ENCODE peak calls at places on chromosomes 2 and 18, in eight cellular contexts. Q is tibial artery; A is T-helper 1 cell; P is T follicular helper cell; F is activated T-helper 1 cell treated with anti-CD3 and anti-CD28 coated beads, Interleukin-2, amount 50 U/mL, for 16 hours; D is EL; K is AG04450; X is GM10248. T is an unnamed sample.

GRCh38 chr18:77093067-77093430 is 39.5 kb downstream of the MBP start:
- DNase-seq in Q (no peak), A (no peak), P (no peak), F (no peak), D (no peak), K (no peak), X (no peak), T (no peak)

GRCh38 chr2:17830053-17831034 is 14.1 kb downstream of the MSGN1 start:
- DNase-seq in Q (peak), A (no peak), P (no peak), F (no peak), D (peak), K (peak), X (peak), T (no peak)

GRCh38 chr2:135052042-135052876 is at the start of gene RAB3GAP1:
- DNase-seq in Q (peak), A (peak), P (peak), F (peak), D (peak), K (peak), X (peak), T (peak)

GRCh38 chr2:220000080-220000479 is 372.6 kb downstream of the SLC4A3 start:
- DNase-seq in Q (no peak), A (no peak), P (no peak), F (no peak), D (peak), K (no peak), X (no peak), T (no peak)

GRCh38 chr18:78721986-78722385 is 257.6 kb upstream of the SALL3 start:
- DNase-seq in Q (no peak), A (no peak), P (no peak), F (no peak), D (no peak), K (no peak), X (no peak), T (no peak)

GRCh38 chr18:58527116-58528010 is 101.5 kb downstream of the ALPK2 start:
- DNase-seq in Q (no peak), A (no peak), P (no peak), F (no peak), D (peak), K (no peak), X (no peak), T (peak)

GRCh38 chr2:64804651-64805050 is 150.9 kb upstream of the SERTAD2 start:
- DNase-seq in Q (no peak), A (no peak), P (no peak), F (no peak), D (no peak), K (no peak), X (no peak), T (no peak)

GRCh38 chr2:204255469-204255868 is 289.8 kb upstream of the PARD3B start:
- DNase-seq in Q (no peak), A (no peak), P (no peak), F (no peak), D (no peak), K (no peak), X (no peak), T (no peak)

GRCh38 chr2:126825306-126825705 is 73.4 kb upstream of the TEX51 start:
- DNase-seq in Q (no peak), A (no peak), P (no peak), F (no peak), D (no peak), K (no peak), X (no peak), T (no peak)

GRCh38 chr2:113711857-113712256 is 44.6 kb downstream of the SLC35F5 start:
- DNase-seq in Q (no peak), A (no peak), P (no peak), F (no peak), D (no peak), K (no peak), X (no peak), T (peak)

GRCh38 chr2:10054976-10055375 is 11.6 kb downstream of the KLF11 start:
- DNase-seq in Q (no peak), A (no peak), P (no peak), F (no peak), D (no peak), K (no peak), X (no peak), T (no peak)

GRCh38 chr2:30238143-30238800 is 6.9 kb downstream of the LBH start:
- DNase-seq in Q (no peak), A (no peak), P (no peak), F (no peak), D (no peak), K (no peak), X (no peak), T (no peak)

GRCh38 chr2:62505649-62506420 is at the start of gene TMEM17:
- DNase-seq in Q (peak), A (no peak), P (no peak), F (no peak), D (peak), K (peak), X (peak), T (peak)

T was measured in NCI-H69.